ENCODE peak calls at places on chromosomes 7 and 10, in four cellular contexts. J, U, T and O are unnamed samples.

GRCh38 chr7:131829911-131830310 is 273.5 kb upstream of the PODXL start:
- DNase-seq in J (no peak), U (peak; percentile 16), T (no peak), O (no peak)

GRCh38 chr7:55231736-55232280 is 133.3 kb upstream of the LANCL2 start:
- DNase-seq in J (no peak), U (no peak), T (no peak), O (no peak)

GRCh38 chr10:78502208-78502943 is 468.7 kb downstream of the RPS24 start:
- DNase-seq in J (peak; percentile 6), U (no peak), T (no peak), O (no peak)

GRCh38 chr10:93090619-93091018 is 16.9 kb downstream of the CYP26A1 start:
- DNase-seq in J (no peak), U (no peak), T (no peak), O (no peak)

GRCh38 chr7:131183611-131184119 is 144.0 kb upstream of the MKLN1 start:
- DNase-seq in J (no peak), U (no peak), T (no peak), O (peak; percentile 11)

GRCh38 chr10:74977913-74978847 is 133.3 kb upstream of the SAMD8 start:
- DNase-seq in J (no peak), U (no peak), T (no peak), O (no peak)

GRCh38 chr7:19307554-19307953 is 162.3 kb upstream of the FERD3L start:
- DNase-seq in J (no peak), U (no peak), T (no peak), O (no peak)

GRCh38 chr10:49831352-49832040 is 69.4 kb upstream of the OGDHL start:
- DNase-seq in J (no peak), U (no peak), T (no peak), O (no peak)

GRCh38 chr7:76333388-76334101 is 25.2 kb downstream of the YWHAG start:
- DNase-seq in J (no peak), U (peak; percentile 80), T (no peak), O (no peak)

GRCh38 chr10:58714436-58714835 is 201.8 kb downstream of the BICC1 start:
- DNase-seq in J (no peak), U (no peak), T (no peak), O (no peak)

GRCh38 chr10:13672505-13672904 is 85.7 kb downstream of the PRPF18 start:
- DNase-seq in J (no peak), U (no peak), T (no peak), O (no peak)